ENCODE peak calls at places on chromosomes 13 and 19, in nine cellular contexts. S, P, M, I, A, B, Q, R and Y are unnamed samples.

GRCh38 chr13:113371061-113371460 is 7.1 kb upstream of the GRTP1 start:
- DNase-seq in S (no peak), P (no peak), M (no peak), I (no peak), A (no peak), B (no peak), Q (no peak), R (no peak), Y (no peak)

GRCh38 chr13:33764716-33765115 is 53.2 kb upstream of the RFC3 start:
- DNase-seq in S (no peak), P (no peak), M (no peak), I (no peak), A (no peak), B (no peak), Q (no peak), R (no peak), Y (no peak)

GRCh38 chr13:42328672-42329071 is 56.7 kb downstream of the AKAP11 start:
- DNase-seq in S (no peak), P (no peak), M (no peak), I (peak), A (no peak), B (no peak), Q (no peak), R (no peak), Y (no peak)

GRCh38 chr13:112097770-112098169 is 30.8 kb downstream of the SOX1 start:
- DNase-seq in S (no peak), P (no peak), M (no peak), I (no peak), A (no peak), B (no peak), Q (no peak), R (no peak), Y (no peak)

GRCh38 chr13:106919093-106919492 is 351.2 kb upstream of the ARGLU1 start:
- DNase-seq in S (peak), P (no peak), M (no peak), I (peak), A (peak), B (no peak), Q (no peak), R (no peak), Y (peak)

GRCh38 chr19:17889609-17890214 is 18.0 kb downstream of the SLC5A5 start:
- DNase-seq in S (peak), P (peak), M (no peak), I (peak), A (peak), B (no peak), Q (no peak), R (peak), Y (peak)

GRCh38 chr19:15508035-15508710 is at the start of gene CYP4F22:
- DNase-seq in S (no peak), P (peak), M (peak), I (no peak), A (no peak), B (peak), Q (no peak), R (no peak), Y (no peak)

GRCh38 chr13:77729502-77730221 is 32.2 kb downstream of the SLAIN1 start:
- DNase-seq in S (no peak), P (no peak), M (peak), I (no peak), A (peak), B (no peak), Q (no peak), R (no peak), Y (no peak)

GRCh38 chr13:108227651-108228272 is 9.6 kb downstream of the ABHD13 start:
- DNase-seq in S (peak), P (no peak), M (peak), I (peak), A (peak), B (no peak), Q (no peak), R (peak), Y (peak)

GRCh38 chr19:34220472-34221063 is 33.8 kb upstream of the GARRE1 start:
- DNase-seq in S (peak), P (peak), M (peak), I (peak), A (peak), B (peak), Q (no peak), R (peak), Y (peak)

GRCh38 chr19:50703915-50704548 is 15.6 kb downstream of the SHANK1 start:
- DNase-seq in S (no peak), P (no peak), M (no peak), I (no peak), A (no peak), B (no peak), Q (no peak), R (peak), Y (peak)

GRCh38 chr19:19606021-19606420 is 12.5 kb downstream of the PBX4 start:
- DNase-seq in S (no peak), P (no peak), M (peak), I (no peak), A (no peak), B (peak), Q (no peak), R (no peak), Y (no peak)

GRCh38 chr13:98938801-98939200 is 39.1 kb downstream of the DOCK9 start:
- DNase-seq in S (peak), P (peak), M (no peak), I (no peak), A (no peak), B (no peak), Q (peak), R (peak), Y (no peak)

GRCh38 chr19:14072535-14073231 is at the start of gene MISP3:
- DNase-seq in S (peak), P (no peak), M (peak), I (peak), A (peak), B (peak), Q (no peak), R (peak), Y (peak)

GRCh38 chr13:68030152-68030809 is 800.1 kb upstream of the PCDH9 start:
- DNase-seq in S (no peak), P (no peak), M (no peak), I (no peak), A (no peak), B (no peak), Q (no peak), R (no peak), Y (no peak)

GRCh38 chr19:48627211-48627864 is 8.0 kb downstream of the SPHK2 start:
- DNase-seq in S (no peak), P (no peak), M (peak), I (no peak), A (no peak), B (peak), Q (no peak), R (no peak), Y (no peak)

GRCh38 chr13:48159436-48160225 is 64.7 kb upstream of the MED4 start:
- DNase-seq in S (no peak), P (no peak), M (no peak), I (peak), A (no peak), B (no peak), Q (no peak), R (no peak), Y (peak)

GRCh38 chr19:34962945-34963530 is 991 bp downstream of the ZNF792 start:
- DNase-seq in S (no peak), P (no peak), M (no peak), I (peak), A (peak), B (no peak), Q (no peak), R (no peak), Y (peak)

GRCh38 chr13:47049276-47049989 is 152.6 kb upstream of the HTR2A start:
- DNase-seq in S (no peak), P (no peak), M (no peak), I (no peak), A (no peak), B (no peak), Q (no peak), R (no peak), Y (no peak)

GRCh38 chr13:113526466-113527220 is 36.1 kb upstream of the DCUN1D2 start:
- DNase-seq in S (no peak), P (no peak), M (no peak), I (no peak), A (no peak), B (no peak), Q (no peak), R (no peak), Y (no peak)

GRCh38 chr13:109610517-109610916 is 175.9 kb downstream of the IRS2 start:
- DNase-seq in S (peak), P (peak), M (peak), I (peak), A (no peak), B (peak), Q (no peak), R (peak), Y (no peak)

GRCh38 chr13:45773236-45773635 is 71.1 kb downstream of the CBY2 start:
- DNase-seq in S (no peak), P (no peak), M (no peak), I (peak), A (no peak), B (no peak), Q (no peak), R (no peak), Y (no peak)

GRCh38 chr19:58044391-58044790 is 10.6 kb downstream of the ZSCAN1 start:
- DNase-seq in S (no peak), P (no peak), M (no peak), I (no peak), A (no peak), B (no peak), Q (no peak), R (no peak), Y (no peak)

GRCh38 chr19:34963531-34964406 is at the start of gene ZNF792:
- DNase-seq in S (peak), P (peak), M (peak), I (peak), A (peak), B (peak), Q (no peak), R (peak), Y (peak)

GRCh38 chr19:58559275-58560006 is 1.0 kb upstream of the UBE2M start:
- DNase-seq in S (peak), P (peak), M (peak), I (peak), A (peak), B (peak), Q (peak), R (peak), Y (peak)

GRCh38 chr13:33379597-33379996 is 94.0 kb upstream of the STARD13 start:
- DNase-seq in S (no peak), P (peak), M (no peak), I (no peak), A (no peak), B (no peak), Q (no peak), R (no peak), Y (peak)

GRCh38 chr19:2186071-2186846 is 22.5 kb downstream of the DOT1L start:
- DNase-seq in S (no peak), P (no peak), M (no peak), I (peak), A (no peak), B (no peak), Q (no peak), R (peak), Y (peak)

GRCh38 chr13:78659450-78660110 is 625 bp upstream of the OBI1 start:
- DNase-seq in S (no peak), P (no peak), M (no peak), I (peak), A (peak), B (no peak), Q (no peak), R (no peak), Y (peak)

GRCh38 chr19:43997631-43998290 is 5.0 kb upstream of the ZNF230 start:
- DNase-seq in S (no peak), P (no peak), M (no peak), I (peak), A (no peak), B (no peak), Q (no peak), R (no peak), Y (peak)

GRCh38 chr19:16386619-16387240 is 62.1 kb downstream of the KLF2 start:
- DNase-seq in S (peak), P (peak), M (no peak), I (peak), A (peak), B (peak), Q (peak), R (peak), Y (peak)

GRCh38 chr13:81138353-81138995 is 797.5 kb upstream of the SPRY2 start:
- DNase-seq in S (no peak), P (no peak), M (no peak), I (no peak), A (no peak), B (no peak), Q (no peak), R (no peak), Y (no peak)